ENCODE peak calls at places on chromosomes 7 and 10, in seven cellular contexts. C is GM10248; I is neural crest cell; N is stimulated activated CD4-positive, alpha-beta T cell treated with anti-CD3 and anti-CD28 coated beads, Interleukin-15, amount 100 ng/mL, for 1 hour; O is left colon; R is GM06990; A is posterior vena cava. W is an unnamed sample.

GRCh38 chr7:95468071-95468470 is 17.7 kb upstream of the ASB4 start:
- DNase-seq in I (no peak), N (no peak), C (no peak), O (no peak), R (no peak), A (no peak), W (no peak)

GRCh38 chr10:114902151-114902550 is 35.8 kb upstream of the TRUB1 start:
- DNase-seq in O (no peak), C (no peak), A (no peak), R (no peak), I (no peak), N (no peak), W (no peak)

GRCh38 chr10:14325325-14325955 is 5.3 kb downstream of the FRMD4A start:
- DNase-seq in I (peak; percentile 46), N (peak; percentile 49), R (peak; percentile 10), O (no peak), C (peak; percentile 32), A (no peak), W (no peak)

GRCh38 chr7:23523486-23524075 is 8.2 kb downstream of the TRA2A start:
- DNase-seq in C (no peak), R (no peak), O (no peak), I (no peak), N (no peak), A (no peak), W (no peak)

GRCh38 chr10:119190353-119190752 is 11.7 kb upstream of the PRDX3 start:
- DNase-seq in O (no peak), N (no peak), C (no peak), I (no peak), A (no peak), R (no peak), W (no peak)

GRCh38 chr10:29841724-29842649 is 207.2 kb upstream of the SVIL start:
- DNase-seq in R (no peak), N (no peak), C (no peak), A (no peak), I (peak; percentile 4), O (peak; percentile 76), W (peak; percentile 91)

GRCh38 chr7:17274551-17275245 is 23.8 kb upstream of the AHR start:
- DNase-seq in C (no peak), I (no peak), A (no peak), O (no peak), N (no peak), R (no peak), W (peak; percentile 1)

GRCh38 chr10:112650588-112651030 is 203.6 kb downstream of the VTI1A start:
- DNase-seq in N (no peak), O (no peak), C (no peak), R (no peak), I (no peak), A (no peak), W (no peak)

GRCh38 chr10:96834121-96834520 is 2.0 kb downstream of the LCOR start:
- DNase-seq in R (peak; percentile 37), C (no peak), A (no peak), N (no peak), O (no peak), I (no peak), W (no peak)

GRCh38 chr10:12579954-12580858 is 230.9 kb downstream of the CAMK1D start:
- DNase-seq in O (no peak), C (peak; percentile 51), I (no peak), N (no peak), A (no peak), R (no peak), W (no peak)

GRCh38 chr7:44608916-44609648 is 2.7 kb downstream of the OGDH start:
- DNase-seq in O (no peak), A (no peak), I (no peak), N (no peak), C (no peak), R (no peak), W (no peak)

GRCh38 chr10:132187421-132188138 is 832 bp downstream of the DPYSL4 start:
- DNase-seq in I (no peak), A (no peak), N (no peak), C (no peak), R (no peak), O (no peak), W (no peak)

GRCh38 chr7:114889646-114890285 is 32.1 kb upstream of the MDFIC start:
- DNase-seq in A (no peak), R (no peak), O (no peak), I (no peak), N (no peak), C (peak; percentile 20), W (peak; percentile 2)

GRCh38 chr10:131825960-131826650 is 74.7 kb upstream of the PPP2R2D start:
- DNase-seq in I (no peak), O (no peak), R (no peak), C (no peak), N (no peak), A (no peak), W (peak; percentile 44)

W was measured in NCI-H345.